ENCODE peak calls at places on chromosomes 2 and 18, in nine cellular contexts. G is C1 segment of cervical spinal cord, H is memory B cell, X is endothelial cell, J is aorta, Q is M059J, L is amniotic stem cell, N is LoVo, K is NCI-H510A. O is an unnamed sample.

GRCh38 chr2:232490221-232491138 is 2.8 kb upstream of the ECEL1 start:
- DNase-seq in G (no peak), J (peak), Q (no peak), L (no peak), N (no peak), X (no peak), K (no peak), H (no peak), O (no peak)

GRCh38 chr18:394276-394996 is 106.1 kb downstream of the COLEC12 start:
- DNase-seq in X (no peak), Q (no peak), J (no peak), G (no peak), H (no peak), N (no peak), K (peak), L (no peak), O (no peak)

GRCh38 chr18:45168883-45169585 is 446.2 kb upstream of the SLC14A2 start:
- DNase-seq in K (no peak), J (no peak), X (no peak), H (no peak), G (no peak), N (no peak), L (no peak), Q (peak), O (no peak)

GRCh38 chr2:196160101-196160500 is 11.3 kb downstream of the STK17B start:
- DNase-seq in K (no peak), N (peak), G (peak), Q (peak), H (peak), L (no peak), J (no peak), X (no peak), O (no peak)

GRCh38 chr18:48295586-48296311 is 113.4 kb downstream of the ZBTB7C start:
- DNase-seq in X (peak), L (no peak), N (no peak), K (peak), G (no peak), H (no peak), J (no peak), Q (no peak), O (no peak)

GRCh38 chr18:58161659-58162058 is 117.6 kb downstream of the NEDD4L start:
- DNase-seq in H (no peak), N (peak), Q (peak), X (peak), J (no peak), L (no peak), K (no peak), G (no peak), O (no peak)

GRCh38 chr2:118846667-118847446 is 591 bp downstream of the EN1 start:
- DNase-seq in L (no peak), J (no peak), H (no peak), N (peak), K (no peak), Q (peak), X (peak), G (no peak), O (no peak)

GRCh38 chr2:183543731-183544130 is 419.5 kb downstream of the NUP35 start:
- DNase-seq in X (no peak), H (peak), G (no peak), L (no peak), K (peak), J (no peak), Q (peak), N (no peak), O (no peak)

GRCh38 chr2:32632089-32632488 is 4.2 kb downstream of the TTC27 start:
- DNase-seq in K (no peak), N (peak), J (no peak), G (no peak), X (no peak), H (no peak), Q (peak), L (peak), O (no peak)

GRCh38 chr2:13545320-13545719 is 828.6 kb downstream of the TRIB2 start:
- DNase-seq in Q (no peak), X (no peak), N (no peak), H (no peak), G (no peak), L (no peak), K (no peak), J (no peak), O (no peak)

GRCh38 chr2:151637284-151637781 is 96.9 kb downstream of the NEB start:
- DNase-seq in L (no peak), G (no peak), J (no peak), Q (no peak), N (no peak), X (no peak), K (no peak), H (peak), O (no peak)

GRCh38 chr2:27582129-27582694 is 630 bp upstream of the ZNF512 start:
- DNase-seq in Q (no peak), G (no peak), L (no peak), N (no peak), H (peak), X (no peak), K (no peak), J (no peak), O (no peak)

GRCh38 chr2:219358170-219359075 is 25.9 kb upstream of the RESP18 start:
- DNase-seq in L (no peak), Q (no peak), N (no peak), G (no peak), H (no peak), K (no peak), J (peak), X (no peak), O (no peak)

GRCh38 chr2:238731961-238732360 is 115.9 kb upstream of the TWIST2 start:
- DNase-seq in H (no peak), N (no peak), Q (no peak), L (no peak), J (no peak), X (no peak), G (no peak), K (no peak), O (no peak)

GRCh38 chr2:101679037-101679726 is 18.3 kb upstream of the MAP4K4 start:
- DNase-seq in L (no peak), G (no peak), X (no peak), H (no peak), J (no peak), N (no peak), Q (peak), K (no peak), O (no peak)

GRCh38 chr2:172084734-172085459 is 410 bp upstream of the DLX1 start:
- DNase-seq in N (peak), X (peak), H (peak), J (peak), L (peak), Q (peak), G (no peak), K (peak), O (peak)

GRCh38 chr2:3076848-3077735 is 300.5 kb downstream of the EIPR1 start:
- DNase-seq in N (no peak), J (no peak), L (no peak), G (no peak), H (no peak), K (no peak), Q (no peak), X (no peak), O (peak)

GRCh38 chr18:26176134-26176533 is 42.5 kb downstream of the PSMA8 start:
- DNase-seq in G (no peak), L (no peak), X (no peak), N (no peak), J (no peak), H (no peak), K (no peak), Q (no peak), O (no peak)

GRCh38 chr2:231270221-231271114 is 72.0 kb downstream of the ARMC9 start:
- DNase-seq in K (no peak), H (no peak), X (no peak), G (no peak), J (no peak), N (no peak), Q (no peak), L (no peak), O (no peak)

GRCh38 chr2:201261471-201261870 is 1.1 kb downstream of the CASP8 start:
- DNase-seq in J (no peak), X (no peak), G (no peak), L (no peak), Q (no peak), K (no peak), N (no peak), H (peak), O (no peak)

GRCh38 chr18:10490401-10491289 is 35.2 kb upstream of the NAPG start:
- DNase-seq in Q (no peak), N (peak), G (no peak), J (no peak), K (no peak), X (peak), H (peak), L (no peak), O (no peak)

GRCh38 chr18:59617468-59617932 is 79.7 kb downstream of the CCBE1 start:
- DNase-seq in L (no peak), J (no peak), Q (peak), K (no peak), X (no peak), N (no peak), G (no peak), H (no peak), O (no peak)

GRCh38 chr2:117603569-117603968 is 210.9 kb upstream of the DDX18 start:
- DNase-seq in Q (no peak), N (no peak), K (no peak), H (no peak), X (no peak), G (no peak), J (no peak), L (no peak), O (no peak)

GRCh38 chr2:241225545-241225944 is 37.1 kb downstream of the ANO7 start:
- DNase-seq in K (no peak), L (no peak), G (no peak), X (no peak), Q (no peak), H (no peak), J (peak), N (no peak), O (no peak)

GRCh38 chr2:183123959-183124221 is 353 bp upstream of the NUP35 start:
- DNase-seq in H (no peak), K (no peak), J (no peak), X (no peak), N (no peak), Q (no peak), G (no peak), L (no peak), O (no peak)

GRCh38 chr2:171185941-171186340 is 25.2 kb upstream of the TLK1 start:
- DNase-seq in X (no peak), G (no peak), J (no peak), H (no peak), N (no peak), Q (peak), K (no peak), L (peak), O (no peak)

GRCh38 chr2:40737180-40737579 is 285.3 kb upstream of the SLC8A1 start:
- DNase-seq in X (no peak), Q (no peak), G (no peak), H (no peak), K (no peak), N (no peak), L (no peak), J (no peak), O (no peak)

GRCh38 chr2:52390651-52391050 is 1358.7 kb upstream of the NRXN1 start:
- DNase-seq in G (no peak), J (no peak), K (no peak), Q (no peak), N (no peak), L (no peak), H (no peak), X (no peak), O (no peak)

GRCh38 chr2:6236317-6236716 is 544.1 kb downstream of the SOX11 start:
- DNase-seq in K (no peak), H (no peak), G (no peak), X (no peak), J (no peak), Q (no peak), N (no peak), L (no peak), O (no peak)

GRCh38 chr2:223668302-223668998 is 66.3 kb upstream of the SCG2 start:
- DNase-seq in Q (peak), L (no peak), H (no peak), J (no peak), K (no peak), X (no peak), N (no peak), G (no peak), O (no peak)

GRCh38 chr18:63775166-63775730 is at the start of gene SERPINB7:
- DNase-seq in K (no peak), H (no peak), L (peak), J (no peak), X (no peak), N (peak), Q (peak), G (no peak), O (no peak)

O was measured in NCI-H187.